ENCODE peak calls at places on chromosomes 1 and 21, in six cellular contexts. F is fibroblast of the aortic adventitia; J is stimulated activated CD4-positive, alpha-beta T cell treated with anti-CD3 and anti-CD28 coated beads, Interleukin-1b, Interleukin-23, amount 100 ng/mL, for 4 hours; C is nephron progenitor cell; E is NCI-H748 treated with DMSO at 0.1 percent for 48 hours; I is ascending aorta. S is an unnamed sample.

GRCh38 chr1:85464497-85465098 is 361 bp downstream of the DDAH1 start:
- DNase-seq in F (peak), J (peak), C (peak), E (peak), I (peak), S (peak)

GRCh38 chr1:206923009-206923960 is 1.5 kb upstream of the FCMR start:
- DNase-seq in F (no peak), J (peak), C (no peak), E (no peak), I (no peak), S (no peak)

GRCh38 chr1:199242162-199242561 is 603.3 kb downstream of the PTPRC start:
- DNase-seq in F (no peak), J (no peak), C (no peak), E (no peak), I (no peak), S (no peak)

GRCh38 chr1:180504186-180504585 is 1.8 kb upstream of the ACBD6 start:
- DNase-seq in F (no peak), J (no peak), C (no peak), E (no peak), I (no peak), S (no peak)

GRCh38 chr1:242243472-242243871 is 244.6 kb upstream of the MAP1LC3C start:
- DNase-seq in F (no peak), J (no peak), C (no peak), E (no peak), I (no peak), S (no peak)

GRCh38 chr1:87243573-87243972 is 85.1 kb upstream of the LMO4 start:
- DNase-seq in F (peak), J (no peak), C (no peak), E (no peak), I (no peak), S (no peak)

GRCh38 chr1:41762251-41762650 is 156.5 kb downstream of the HIVEP3 start:
- DNase-seq in F (no peak), J (no peak), C (no peak), E (no peak), I (no peak), S (no peak)

GRCh38 chr21:32499249-32500055 is 85.9 kb downstream of the TCP10L start:
- DNase-seq in F (peak), J (no peak), C (no peak), E (no peak), I (no peak), S (no peak)

GRCh38 chr1:145782166-145783099 is 41.5 kb downstream of the RNF115 start:
- DNase-seq in F (peak), J (no peak), C (no peak), E (no peak), I (no peak), S (no peak)

GRCh38 chr1:223341111-223341510 is 22.9 kb downstream of the SUSD4 start:
- DNase-seq in F (peak), J (no peak), C (no peak), E (no peak), I (no peak), S (no peak)

GRCh38 chr1:164440222-164440621 is 118.8 kb upstream of the PBX1 start:
- DNase-seq in F (peak), J (no peak), C (peak), E (no peak), I (no peak), S (no peak)

GRCh38 chr1:231676487-231676886 is 49.9 kb downstream of the DISC1 start:
- DNase-seq in F (peak), J (no peak), C (no peak), E (no peak), I (no peak), S (no peak)

GRCh38 chr1:59142663-59143487 is 154.0 kb upstream of the FGGY start:
- DNase-seq in F (peak), J (no peak), C (no peak), E (no peak), I (no peak), S (no peak)

GRCh38 chr21:33047231-33047630 is 21.5 kb downstream of the OLIG2 start:
- DNase-seq in F (peak), J (no peak), C (no peak), E (no peak), I (no peak), S (no peak)

S was measured in NCI-H510A treated with DMSO at 0.1 percent for 48 hours.